ENCODE peak calls at places on chromosome 5, in five cellular contexts. G is AG10803, F is fibroblast of lung, R is MCF 10A, J is OCI-LY7. Z is an unnamed sample.

GRCh38 chr5:171418982-171419662 is at the start of gene FGF18:
- DNase-seq in G (peak; percentile 28), F (peak; percentile 79), R (peak; percentile 66), J (peak; percentile 49), Z (peak; percentile 82)

GRCh38 chr5:13934125-13934524 is 10.4 kb downstream of the DNAH5 start:
- DNase-seq in G (no peak), F (no peak), R (no peak), J (no peak), Z (no peak)

GRCh38 chr5:143506881-143507552 is 103.5 kb upstream of the NR3C1 start:
- DNase-seq in G (peak; percentile 94), F (peak; percentile 95), R (peak; percentile 98), J (no peak), Z (no peak)

GRCh38 chr5:96226941-96227552 is 206.0 kb downstream of the PCSK1 start:
- DNase-seq in G (peak; percentile 99), F (peak; percentile 97), R (peak; percentile 77), J (no peak), Z (no peak)

GRCh38 chr5:177276886-177277285 is 26.6 kb downstream of the RAB24 start:
- DNase-seq in G (no peak), F (no peak), R (no peak), J (no peak), Z (no peak)

GRCh38 chr5:172600571-172600970 is 40.5 kb upstream of the NEURL1B start:
- DNase-seq in G (no peak), F (no peak), R (no peak), J (no peak), Z (no peak)

GRCh38 chr5:35438786-35439185 is 178.9 kb upstream of the SPEF2 start:
- DNase-seq in G (no peak), F (peak; percentile 11), R (no peak), J (no peak), Z (no peak)

GRCh38 chr5:37849641-37850040 is 9.8 kb upstream of the GDNF start:
- DNase-seq in G (peak; percentile 29), F (no peak), R (no peak), J (no peak), Z (no peak)

GRCh38 chr5:42944989-42945388 is 95.1 kb downstream of the ANXA2R start:
- DNase-seq in G (peak; percentile 92), F (peak; percentile 97), R (peak; percentile 89), J (no peak), Z (no peak)

GRCh38 chr5:68266457-68266856 is 50.9 kb downstream of the PIK3R1 start:
- DNase-seq in G (no peak), F (no peak), R (peak; percentile 67), J (no peak), Z (no peak)

GRCh38 chr5:95822038-95822407 is 503 bp downstream of the GLRX start:
- DNase-seq in G (peak; percentile 61), F (peak; percentile 40), R (peak; percentile 49), J (peak; percentile 94), Z (no peak)

GRCh38 chr5:127942246-127943060 is 141.1 kb upstream of the SLC12A2 start:
- DNase-seq in G (no peak), F (peak; percentile 56), R (no peak), J (no peak), Z (no peak)

GRCh38 chr5:16736158-16736994 is 119.6 kb upstream of the RETREG1 start:
- DNase-seq in G (peak; percentile 78), F (peak; percentile 78), R (peak; percentile 45), J (no peak), Z (no peak)

GRCh38 chr5:36392818-36393217 is 91.1 kb upstream of the RANBP3L start:
- DNase-seq in G (peak; percentile 87), F (peak; percentile 73), R (peak; percentile 64), J (no peak), Z (no peak)

GRCh38 chr5:159304961-159305595 is 25.2 kb downstream of the IL12B start:
- DNase-seq in G (no peak), F (peak; percentile 2), R (peak; percentile 28), J (no peak), Z (no peak)

GRCh38 chr5:72108200-72109050 is 1.1 kb downstream of the MAP1B start:
- DNase-seq in G (peak; percentile 60), F (peak; percentile 73), R (peak; percentile 38), J (no peak), Z (peak; percentile 62)

GRCh38 chr5:59698774-59699173 is 194.8 kb downstream of the PDE4D start:
- DNase-seq in G (no peak), F (no peak), R (no peak), J (no peak), Z (no peak)

DNA sequence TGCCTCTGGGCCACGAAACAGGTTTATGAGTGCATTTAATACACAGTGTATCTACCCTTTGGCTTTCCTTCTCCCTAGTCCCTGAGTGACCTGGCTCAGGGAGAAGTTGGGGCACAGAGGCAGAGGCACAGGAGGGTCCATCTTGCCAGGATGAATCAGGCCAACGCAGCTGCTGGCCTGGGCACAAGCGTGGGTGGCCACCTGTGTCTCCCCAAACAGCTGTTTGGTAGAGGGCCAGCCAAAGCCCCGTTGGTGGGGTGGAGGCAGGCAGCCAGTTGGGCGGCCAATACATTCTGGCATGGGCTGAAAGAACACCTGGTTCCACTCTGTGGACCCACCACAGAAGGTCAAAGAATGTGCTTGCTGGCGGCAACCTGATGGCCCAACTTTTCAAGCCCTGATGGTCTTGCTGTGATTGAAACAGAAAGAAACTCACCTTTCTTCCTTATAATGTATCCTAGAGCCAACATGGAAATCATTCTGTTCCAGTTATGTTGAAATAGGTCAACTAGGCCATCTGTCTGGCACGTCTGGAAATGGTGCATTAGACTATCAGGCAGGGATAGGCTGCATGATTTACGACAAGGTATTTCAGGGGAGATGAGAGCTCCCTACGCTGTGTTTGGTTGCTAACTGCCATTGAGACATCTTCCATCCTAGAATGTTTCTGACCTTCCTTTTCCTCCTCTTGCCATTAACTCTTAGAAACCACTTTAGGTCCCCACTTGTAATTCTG is 337.4 kb downstream of the ADAMTS6 start:
- DNase-seq in G (no peak), F (no peak), R (no peak), J (no peak), Z (no peak)
- TF ChIP-seq CTCF in G (no peak), F (no peak), R (no peak), J (no peak), Z (no peak)

GRCh38 chr5:83895860-83896259 is 175.2 kb upstream of the HAPLN1 start:
- DNase-seq in G (peak; percentile 65), F (no peak), R (no peak), J (no peak), Z (no peak)

DNA sequence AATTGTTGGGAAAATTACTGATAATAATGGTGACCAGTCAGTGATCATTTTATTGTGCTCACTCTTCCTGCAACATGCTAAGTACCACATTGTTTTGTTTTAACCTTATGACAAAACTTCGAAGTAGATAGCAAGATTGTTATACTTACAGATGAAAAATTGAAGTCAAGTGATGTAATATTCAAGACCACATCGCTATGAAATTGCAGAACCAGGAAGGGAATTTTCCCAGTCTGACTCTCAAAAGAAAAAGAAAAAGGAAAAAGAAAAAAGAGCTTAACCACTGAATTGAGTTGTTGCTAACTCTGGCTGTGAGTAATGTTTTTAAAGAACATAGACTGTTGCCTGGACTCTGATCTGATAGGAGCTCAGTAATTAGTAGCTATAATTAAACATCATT is 170.6 kb upstream of the HAPLN1 start:
- DNase-seq in G (peak; percentile 11), F (peak; percentile 53), R (no peak), J (no peak), Z (no peak)
- TF ChIP-seq CTCF in G (no peak), F (no peak), R (no peak), J (no peak), Z (no peak)

GRCh38 chr5:7261049-7261448 is 134.9 kb upstream of the ADCY2 start:
- DNase-seq in G (peak; percentile 59), F (peak; percentile 48), R (peak; percentile 25), J (peak; percentile 24), Z (peak; percentile 15)
- TF ChIP-seq CTCF in G (peak; percentile 84), F (peak; percentile 68), R (peak; percentile 45), J (peak; percentile 72), Z (peak; percentile 49)

DNA sequence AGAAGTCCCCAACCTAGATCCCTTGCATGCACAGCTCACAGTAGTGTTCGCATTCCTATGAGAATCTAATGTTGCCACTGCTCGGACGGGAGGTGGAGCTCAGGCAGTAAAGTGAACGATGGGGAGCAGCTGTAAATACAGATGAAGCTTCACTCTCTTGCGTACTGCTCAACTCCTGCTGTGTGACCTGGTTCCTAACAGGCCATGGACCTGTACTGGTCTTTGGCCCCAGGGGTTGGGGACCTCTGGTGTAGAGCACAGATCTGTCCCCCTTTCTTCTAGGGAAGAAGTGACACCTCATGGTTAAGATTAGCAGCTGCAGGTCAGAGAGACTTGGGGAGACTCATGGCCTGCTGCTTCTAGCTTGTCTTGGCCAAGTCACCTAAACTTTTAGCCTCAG is 7.1 kb downstream of the ARHGEF28 start:
- DNase-seq in G (no peak), F (no peak), R (no peak), J (no peak), Z (no peak)
- TF ChIP-seq CTCF in G (no peak), F (no peak), R (no peak), J (no peak), Z (no peak)

GRCh38 chr5:151589878-151590570 is 1.1 kb downstream of the FAT2 start:
- DNase-seq in G (peak; percentile 5), F (peak; percentile 14), R (peak; percentile 81), J (no peak), Z (no peak)

GRCh38 chr5:151595411-151595826 is 4.3 kb upstream of the FAT2 start:
- DNase-seq in G (no peak), F (no peak), R (no peak), J (no peak), Z (no peak)

GRCh38 chr5:151591144-151591819 is at the start of gene FAT2:
- DNase-seq in G (no peak), F (no peak), R (peak; percentile 79), J (no peak), Z (no peak)

GRCh38 chr5:151596839-151597539 is 5.9 kb upstream of the FAT2 start:
- DNase-seq in G (peak; percentile 22), F (peak; percentile 35), R (no peak), J (no peak), Z (no peak)

GRCh38 chr5:151592855-151593408 is 1.8 kb upstream of the FAT2 start:
- DNase-seq in G (no peak), F (no peak), R (no peak), J (no peak), Z (no peak)
- TF ChIP-seq CTCF in G (no peak), F (no peak), R (no peak), J (no peak), Z (no peak)

GRCh38 chr5:131950706-131951105 is 5.2 kb upstream of the MEIKIN start:
- DNase-seq in G (no peak), F (no peak), R (no peak), J (no peak), Z (no peak)
- TF ChIP-seq CTCF in G (no peak), F (no peak), R (no peak), J (no peak), Z (no peak)

GRCh38 chr5:126499742-126500396 is 76.7 kb downstream of the GRAMD2B start:
- DNase-seq in G (no peak), F (no peak), R (peak; percentile 62), J (peak; percentile 61), Z (peak; percentile 41)
- TF ChIP-seq CTCF in G (peak; percentile 53), F (peak; percentile 29), R (peak; percentile 51), J (peak; percentile 82), Z (peak; percentile 72)

DNA sequence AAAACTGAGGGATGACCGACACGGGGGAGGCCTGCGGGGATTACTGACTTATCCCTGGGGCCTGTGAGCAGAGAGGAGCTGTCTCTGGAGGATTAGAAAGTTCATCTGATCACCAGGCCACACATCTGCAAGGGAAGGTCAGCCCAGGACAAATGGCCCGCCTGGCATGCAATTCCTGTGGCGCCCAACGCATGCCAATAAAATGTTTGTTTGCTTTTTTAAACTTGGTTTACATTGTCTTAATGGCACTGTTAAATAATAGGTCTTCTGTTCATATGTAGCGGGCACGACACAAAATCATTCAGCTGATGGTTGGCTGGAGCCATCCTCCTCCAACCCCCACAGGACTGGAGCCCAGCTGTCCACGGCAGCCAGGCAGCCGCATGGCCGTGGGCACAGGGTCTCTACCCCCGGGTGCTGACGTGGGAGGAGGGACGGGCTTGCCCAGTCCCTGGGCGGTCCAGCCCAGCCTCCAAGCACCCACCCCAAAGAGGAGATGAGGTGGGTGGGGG is 41.0 kb upstream of the SLC12A7 start:
- DNase-seq in G (peak; percentile 30), F (no peak), R (no peak), J (no peak), Z (no peak)
- TF ChIP-seq CTCF in G (no peak), F (no peak), R (no peak), J (no peak), Z (no peak)